ENCODE peak calls at places on chromosome 21, in eight cellular contexts. O is hepatocyte; L is PC-9; F is esophagus squamous epithelium; B is tibial artery; N is CD8-positive, alpha-beta memory T cell; Q is lower lobe of right lung; G is heart right ventricle. U is an unnamed sample. For H3K9me3, the result is how much of the 10 kb centered on the place peaks cover.

GRCh38 chr21:28069446-28069845 is 923.2 kb downstream of the LTN1 start:
- DNase-seq in O (no peak), L (no peak), F (no peak), B (no peak), N (no peak), Q (no peak), G (no peak), U (no peak)

GRCh38 chr21:46559291-46559983 is 45.4 kb downstream of the S100B start:
- DNase-seq in O (no peak), L (no peak), F (no peak), B (no peak), N (peak), Q (no peak), G (no peak), U (no peak)

GRCh38 chr21:29322570-29322957 is 23.8 kb downstream of the BACH1 start:
- DNase-seq in O (no peak), L (no peak), F (no peak), B (no peak), N (no peak), Q (no peak), G (no peak), U (no peak)

GRCh38 chr21:26120833-26121232 is 49.7 kb downstream of the APP start:
- DNase-seq in O (no peak), L (no peak), F (no peak), B (no peak), N (no peak), Q (no peak), G (no peak), U (no peak)

GRCh38 chr21:36693144-36694040 is 5.5 kb upstream of the SIM2 start:
- DNase-seq in O (no peak), L (no peak), F (no peak), B (no peak), N (no peak), Q (no peak), G (no peak), U (no peak)

GRCh38 chr21:43806017-43806710 is 16.8 kb downstream of the RRP1 start:
- DNase-seq in O (no peak), L (no peak), F (no peak), B (no peak), N (no peak), Q (no peak), G (no peak), U (no peak)

GRCh38 chr21:35637431-35637830 is 422.9 kb downstream of the SETD4 start:
- DNase-seq in O (no peak), L (no peak), F (no peak), B (peak), N (no peak), Q (no peak), G (no peak), U (no peak)

GRCh38 chr21:31479714-31480113 is 135.7 kb upstream of the TIAM1 start:
- DNase-seq in O (no peak), L (no peak), F (no peak), B (no peak), N (no peak), Q (no peak), G (no peak), U (no peak)

GRCh38 chr21:39319251-39319756 is 5.9 kb upstream of the BRWD1 start:
- DNase-seq in O (peak), L (no peak), F (no peak), B (peak), N (no peak), Q (no peak), G (peak), U (no peak)

GRCh38 chr21:16522512-16522911 is 792.7 kb downstream of the USP25 start:
- DNase-seq in O (no peak), L (peak), F (no peak), B (no peak), N (no peak), Q (no peak), G (no peak), U (no peak)

GRCh38 chr21:18178509-18178908 is 66.1 kb upstream of the CHODL start:
- DNase-seq in O (no peak), L (no peak), F (no peak), B (no peak), N (no peak), Q (no peak), G (no peak), U (no peak)

GRCh38 chr21:45029298-45029967 is 44.9 kb upstream of the ADARB1 start:
- DNase-seq in O (peak), L (no peak), F (no peak), B (peak), N (no peak), Q (no peak), G (peak), U (no peak)

GRCh38 chr21:25911730-25912401 is 177.1 kb downstream of the GABPA start:
- DNase-seq in O (no peak), L (no peak), F (no peak), B (no peak), N (no peak), Q (no peak), G (peak), U (no peak)

GRCh38 chr21:29738730-29739129 is 201.1 kb downstream of the GRIK1 start:
- DNase-seq in O (no peak), L (no peak), F (no peak), B (no peak), N (no peak), Q (no peak), G (no peak), U (no peak)

GRCh38 chr21:20741445-20741844 is 256.8 kb upstream of the NCAM2 start:
- DNase-seq in O (no peak), L (no peak), F (no peak), B (no peak), N (no peak), Q (no peak), G (no peak), U (no peak)

GRCh38 chr21:46157396-46157986 is 2.1 kb upstream of the FTCD start:
- DNase-seq in O (peak), L (no peak), F (no peak), B (peak), N (no peak), Q (no peak), G (no peak), U (no peak)

DNA sequence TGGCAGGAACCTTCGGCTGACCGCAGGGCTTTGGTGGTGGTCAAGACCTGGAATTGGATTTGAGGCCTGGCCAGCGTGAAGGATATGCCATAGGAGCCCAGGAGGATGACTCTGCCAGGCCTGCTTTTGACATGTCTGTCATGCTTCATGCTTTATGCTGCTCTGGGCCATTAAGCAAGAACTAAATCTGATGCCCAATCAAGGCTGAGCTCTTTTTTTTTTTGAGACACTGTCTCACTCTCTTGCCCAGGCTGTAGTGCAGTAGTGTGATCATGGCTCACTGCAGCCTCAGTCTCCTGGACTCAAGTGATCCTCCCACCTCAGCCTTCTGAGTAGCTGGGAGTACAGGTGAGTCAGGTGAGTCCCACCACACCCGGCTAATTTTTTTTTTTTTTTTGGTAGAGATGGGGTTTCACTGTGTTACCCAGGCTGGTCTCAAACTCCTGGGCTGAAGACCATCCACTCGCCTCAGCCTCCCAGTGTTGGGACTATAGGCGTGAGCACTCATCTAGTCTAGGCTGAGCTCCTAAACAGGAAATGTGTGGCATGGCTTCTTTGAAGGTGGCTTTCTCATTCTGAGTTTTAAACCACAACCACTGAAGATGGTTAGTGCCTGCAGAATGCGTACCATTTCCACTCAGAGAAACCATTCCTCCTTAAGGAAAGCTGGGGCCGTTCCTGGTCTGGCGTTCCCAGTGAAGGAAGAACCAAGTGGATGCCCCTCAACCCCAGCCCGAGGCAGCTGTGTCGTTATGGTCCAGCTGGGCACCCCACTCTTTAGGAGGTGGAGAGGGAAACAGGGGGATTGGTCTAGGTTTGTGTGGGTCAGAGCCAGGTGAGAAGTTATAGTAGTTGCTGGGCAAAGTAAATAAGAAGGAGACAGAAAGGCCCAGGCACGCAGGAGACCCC is 34.2 kb upstream of the ATP5PO start:
- DNase-seq in O (no peak), L (no peak), F (no peak), B (no peak), N (peak), Q (no peak), G (no peak), U (no peak)
- H3K4me3 ChIP-seq in O (no peak), L (no peak), F (no peak), B (no peak), N (peak), Q (no peak), G (no peak), U (no peak)

GRCh38 chr21:22871692-22872091 is 1873.5 kb downstream of the NCAM2 start:
- DNase-seq in O (no peak), L (no peak), F (no peak), B (no peak), N (no peak), Q (no peak), G (no peak), U (no peak)
- H3K9me3 ChIP-seq in O (under half), L (under half), F (under half), B (under half), N (under half), Q (under half), G (under half), U (under half)

GRCh38 chr21:41766051-41766882 is 585 bp downstream of the RIPK4 start:
- DNase-seq in O (no peak), L (no peak), F (no peak), B (no peak), N (no peak), Q (no peak), G (no peak), U (no peak)

GRCh38 chr21:41763996-41764395 is 2.9 kb downstream of the RIPK4 start:
- DNase-seq in O (no peak), L (no peak), F (no peak), B (no peak), N (no peak), Q (no peak), G (no peak), U (no peak)

GRCh38 chr21:41765393-41765950 is 1.4 kb downstream of the RIPK4 start:
- DNase-seq in O (no peak), L (no peak), F (no peak), B (no peak), N (no peak), Q (no peak), G (no peak), U (no peak)

GRCh38 chr21:41763398-41763931 is 3.4 kb downstream of the RIPK4 start:
- DNase-seq in O (peak), L (peak), F (no peak), B (no peak), N (no peak), Q (no peak), G (no peak), U (no peak)

DNA sequence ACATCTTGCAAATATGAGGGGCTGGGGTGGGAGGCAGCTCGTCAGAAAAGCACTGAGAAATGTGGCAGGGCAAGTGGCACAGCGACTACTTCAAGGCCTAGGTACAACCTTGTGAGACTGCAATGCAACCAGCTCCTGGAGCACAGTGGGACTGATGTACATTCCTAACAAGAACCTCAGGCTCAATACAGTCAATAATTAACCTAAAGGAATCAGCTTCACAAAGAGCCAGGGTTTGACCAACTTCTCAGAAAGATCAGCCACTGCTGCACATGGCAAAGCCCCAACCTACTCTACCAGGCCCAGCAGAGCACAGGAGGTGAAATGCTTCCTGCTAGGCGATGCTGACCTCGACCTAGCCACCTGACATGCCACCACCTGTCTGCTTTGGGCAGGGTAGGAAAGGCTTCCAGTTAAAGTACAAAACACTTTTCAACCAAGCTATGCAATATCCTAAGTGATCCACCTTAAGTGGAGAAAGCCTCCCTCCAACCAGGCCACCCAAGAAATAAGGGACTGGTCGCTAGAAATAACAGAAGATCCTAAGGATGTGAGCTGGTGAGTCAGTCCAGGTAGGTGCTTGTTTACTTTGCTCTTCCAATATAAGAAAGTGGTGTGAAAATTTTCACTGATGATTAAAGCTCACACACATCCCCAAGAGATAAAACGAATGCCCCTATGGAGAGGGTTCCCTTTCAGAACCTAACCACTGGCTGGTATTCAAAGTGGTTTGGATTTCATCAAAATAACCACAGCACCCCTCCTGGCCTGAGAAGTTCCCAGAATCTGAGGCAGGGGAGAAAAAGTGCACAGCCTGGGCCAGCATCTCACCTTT is 2.1 kb downstream of the RIPK4 start:
- DNase-seq in O (peak), L (no peak), F (no peak), B (no peak), N (no peak), Q (no peak), G (no peak), U (no peak)
- H3K4me3 ChIP-seq in O (peak), L (peak), F (peak), B (no peak), N (no peak), Q (peak), G (no peak), U (no peak)

GRCh38 chr21:38228115-38228514 is 28.7 kb upstream of the KCNJ15 start:
- DNase-seq in O (no peak), L (no peak), F (no peak), B (no peak), N (no peak), Q (no peak), G (no peak), U (no peak)
- H3K9me3 ChIP-seq in O (under half), L (under half), F (half or more), B (under half), N (under half), Q (half or more), G (half or more), U (half or more)

GRCh38 chr21:42655797-42656770 is 2.7 kb downstream of the PDE9A start:
- DNase-seq in O (peak), L (peak), F (no peak), B (no peak), N (no peak), Q (no peak), G (no peak), U (no peak)

GRCh38 chr21:42653492-42654061 is at the start of gene PDE9A:
- DNase-seq in O (peak), L (no peak), F (no peak), B (no peak), N (no peak), Q (peak), G (peak), U (no peak)

GRCh38 chr21:42654913-42655796 is 1.7 kb downstream of the PDE9A start:
- DNase-seq in O (no peak), L (no peak), F (no peak), B (no peak), N (no peak), Q (no peak), G (no peak), U (no peak)

GRCh38 chr21:42652527-42653491 is 612 bp upstream of the PDE9A start:
- DNase-seq in O (peak), L (peak), F (no peak), B (peak), N (no peak), Q (peak), G (peak), U (no peak)

DNA sequence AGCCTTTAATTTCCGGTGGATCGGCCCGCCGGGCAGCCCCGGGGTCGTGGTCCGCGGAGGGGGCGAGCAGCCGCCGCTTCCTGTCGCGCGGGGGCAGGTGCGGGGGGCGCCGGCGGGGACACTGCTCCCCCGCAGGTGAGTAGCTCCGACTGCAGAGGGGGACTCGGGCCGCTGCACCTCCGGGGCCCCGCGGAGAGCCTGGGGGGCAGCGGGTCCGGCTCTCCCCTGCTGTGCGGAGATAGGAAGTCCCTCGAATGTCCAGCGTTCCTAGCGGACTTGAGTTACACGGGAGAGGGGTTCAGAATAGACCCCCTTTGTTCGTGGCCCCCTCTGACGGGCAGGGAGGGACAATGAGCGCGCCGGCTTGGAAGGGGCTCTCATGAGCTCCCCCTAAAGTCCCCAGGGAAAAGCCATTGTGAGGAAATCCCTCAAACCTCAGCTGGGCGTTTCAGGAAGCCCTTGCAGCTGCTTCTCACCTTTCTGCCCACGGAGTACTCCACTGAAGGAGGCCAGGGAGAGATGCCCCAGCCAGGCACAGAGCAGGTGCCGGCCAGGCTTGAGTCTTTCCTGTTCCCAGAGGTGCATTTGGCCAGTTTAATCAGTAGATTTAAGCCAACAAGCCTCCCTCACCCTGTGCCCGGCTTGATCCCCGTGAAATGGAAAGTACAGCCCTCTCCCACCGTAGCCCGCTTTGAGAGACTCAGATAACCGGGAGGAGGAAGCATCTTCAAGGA is 925 bp downstream of the PDE9A start:
- DNase-seq in O (peak), L (no peak), F (no peak), B (no peak), N (no peak), Q (peak), G (no peak), U (no peak)
- H3K4me3 ChIP-seq in O (peak), L (peak), F (peak), B (peak), N (peak), Q (peak), G (peak), U (peak)